ENCODE peak calls at places on chromosomes 7 and 10, in nine cellular contexts. P is transverse colon, N is K562, S is ovary, G is upper lobe of left lung, F is HepG2, O is stomach, Z is A549, I is H1. X is an unnamed sample.

GRCh38 chr10:75195035-75195763 is 15.4 kb upstream of the VDAC2 start:
- DNase-seq in I (no peak), F (no peak), O (no peak), G (no peak), S (no peak), N (no peak), P (no peak), Z (no peak), X (peak)

GRCh38 chr7:17181482-17181881 is 117.0 kb upstream of the AHR start:
- DNase-seq in O (no peak), G (no peak), S (no peak), F (no peak), Z (no peak), I (no peak), N (no peak), P (no peak), X (no peak)

GRCh38 chr10:100743626-100744135 is 1.7 kb upstream of the PAX2 start:
- DNase-seq in O (peak), Z (peak), P (peak), N (peak), F (peak), S (no peak), G (peak), I (no peak), X (no peak)

GRCh38 chr7:7183833-7184463 is 1.6 kb downstream of the C1GALT1 start:
- DNase-seq in P (no peak), I (no peak), Z (no peak), S (no peak), O (no peak), G (no peak), N (no peak), F (no peak), X (no peak)

GRCh38 chr10:23171232-23171876 is 20.8 kb upstream of the PTF1A start:
- DNase-seq in P (no peak), F (no peak), N (peak), G (no peak), S (no peak), I (peak), Z (peak), O (no peak), X (no peak)

GRCh38 chr10:5538446-5538845 is 13.7 kb downstream of the CALML3 start:
- DNase-seq in Z (no peak), F (no peak), P (peak), O (peak), G (no peak), N (no peak), I (no peak), S (no peak), X (peak)

GRCh38 chr10:115706482-115707076 is 566.4 kb downstream of the GFRA1 start:
- DNase-seq in F (peak), N (no peak), P (no peak), O (no peak), S (no peak), G (no peak), I (no peak), Z (no peak), X (no peak)

GRCh38 chr7:16644624-16644986 is 949 bp downstream of the ANKMY2 start:
- DNase-seq in P (peak), G (peak), Z (peak), S (peak), N (peak), F (peak), O (peak), I (no peak), X (peak)

GRCh38 chr7:15332962-15333361 is 228.9 kb downstream of the AGMO start:
- DNase-seq in O (no peak), N (no peak), S (no peak), F (no peak), P (no peak), Z (no peak), G (no peak), I (no peak), X (no peak)

GRCh38 chr7:131106681-131107342 is 220.9 kb upstream of the MKLN1 start:
- DNase-seq in Z (no peak), P (peak), F (no peak), O (peak), S (peak), G (peak), I (peak), N (peak), X (peak)

DNA sequence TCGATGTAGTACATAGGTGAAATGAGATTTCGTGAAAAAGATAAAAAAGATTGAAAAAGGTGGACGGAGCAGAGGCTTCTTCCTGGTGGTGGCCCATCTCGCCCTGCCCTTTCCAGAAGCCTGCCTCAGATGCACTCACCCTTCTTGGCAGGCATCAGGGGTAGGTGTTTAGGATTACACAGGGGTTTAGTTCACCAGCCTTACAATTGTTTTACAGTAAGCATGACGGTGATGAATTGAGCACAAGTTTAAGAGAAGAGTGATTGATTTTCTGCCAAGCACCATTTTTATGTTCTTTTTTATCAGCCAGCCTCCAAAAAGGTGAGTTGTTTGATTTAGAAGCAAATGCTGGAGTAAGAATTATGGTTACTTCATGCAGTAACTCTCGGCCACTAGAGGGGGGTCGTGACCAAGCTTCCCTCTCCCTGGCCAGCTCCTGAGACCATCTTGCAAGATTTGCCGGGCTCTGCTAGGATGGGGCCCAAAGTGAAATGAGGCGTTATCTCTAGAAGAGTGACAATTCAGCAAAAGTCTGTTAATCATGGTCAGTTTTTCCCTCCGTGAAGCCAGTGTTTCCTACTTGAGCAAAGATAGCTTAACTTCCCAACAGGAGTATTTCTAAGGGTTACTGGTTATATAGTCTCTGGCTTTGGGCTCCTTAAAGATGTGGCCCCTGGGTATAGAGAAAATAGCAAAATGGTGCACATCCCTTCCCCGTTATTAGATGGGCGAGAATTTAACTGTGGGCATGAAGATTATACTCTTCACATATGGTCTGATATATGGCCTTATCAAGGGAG is 228.8 kb downstream of the BMPER start:
- DNase-seq in I (peak), S (peak), O (peak), Z (peak), P (peak), F (peak), G (peak), N (peak), X (peak)
- TF ChIP-seq POLR2A in I (no peak), S (no peak), O (no peak), Z (no peak), P (no peak), F (no peak), G (no peak), N (no peak), X (no peak)

DNA sequence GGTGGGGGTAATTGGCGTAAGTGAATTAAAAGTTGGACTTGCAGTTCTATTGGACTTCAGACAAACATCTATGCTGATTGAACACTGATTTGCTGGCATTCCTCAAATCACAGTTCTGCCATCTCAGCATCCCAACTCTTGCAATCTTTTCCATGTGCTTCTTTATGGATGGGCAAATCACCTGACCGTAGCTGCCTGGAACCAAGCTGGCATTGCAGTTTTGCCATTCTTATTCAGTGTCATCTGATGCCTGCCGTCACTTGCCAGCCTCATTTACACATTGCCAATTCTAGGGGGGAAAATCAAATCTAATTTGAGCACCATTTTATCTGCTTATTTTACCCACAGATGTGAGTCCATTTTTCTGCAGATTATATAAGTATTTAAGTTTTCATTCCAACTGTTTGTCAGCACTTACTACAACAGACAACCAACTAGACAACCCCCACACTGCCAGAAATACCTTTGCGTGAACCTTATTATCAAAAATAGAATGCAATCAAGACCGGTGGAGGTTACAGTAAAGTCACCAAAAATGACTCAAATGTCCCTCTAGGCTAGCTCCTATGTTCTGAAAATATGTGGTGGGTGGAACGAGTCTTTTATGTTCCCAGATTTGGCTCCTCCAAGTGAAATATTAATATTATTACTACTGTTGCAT is 172.3 kb upstream of the CTBP2 start:
- DNase-seq in G (no peak), S (no peak), O (no peak), F (no peak), N (no peak), Z (no peak), I (no peak), P (no peak), X (no peak)
- H3K27ac ChIP-seq in G (no peak), S (no peak), O (no peak), F (no peak), N (no peak), Z (no peak), I (no peak), P (no peak), X (no peak)

DNA sequence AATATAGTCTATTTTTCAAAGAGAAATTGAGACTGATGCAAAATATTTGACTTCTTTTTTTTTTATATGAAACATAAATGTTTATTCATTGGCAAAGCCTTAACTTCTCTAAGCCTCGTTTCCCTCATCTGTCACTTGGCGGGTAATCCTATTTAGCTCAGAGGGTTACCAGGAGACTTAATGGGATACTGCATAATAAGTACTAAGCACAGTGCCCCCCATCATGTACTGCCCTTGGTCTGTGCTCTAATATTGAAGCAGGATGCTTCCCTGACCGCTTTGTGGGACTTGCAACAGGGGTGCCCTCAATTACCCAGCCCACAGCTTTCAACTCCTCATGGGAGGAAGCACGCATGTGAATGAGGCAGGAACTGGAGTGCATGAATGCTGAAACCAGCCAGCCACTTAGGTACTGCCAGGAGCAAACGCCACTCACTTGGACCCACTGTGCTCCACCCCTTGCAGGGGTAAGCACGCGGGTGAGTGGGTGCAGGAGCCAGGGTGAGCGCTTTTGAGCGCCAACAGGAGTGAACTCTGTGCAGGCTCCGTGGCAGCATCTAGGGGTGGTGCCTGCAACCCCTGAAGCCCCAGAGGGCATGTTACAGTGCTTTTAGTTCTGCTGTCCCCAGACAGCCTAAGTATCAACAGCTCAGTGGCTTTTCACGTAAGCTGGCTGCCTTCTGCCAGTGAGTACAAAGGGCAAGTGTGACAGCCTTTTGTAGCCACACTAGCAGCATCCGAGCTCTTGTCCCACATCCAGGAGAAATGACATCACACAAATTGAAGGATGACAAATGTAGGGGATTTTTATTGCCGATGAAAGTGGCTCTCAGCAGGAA is 209.8 kb upstream of the C7orf33 start:
- DNase-seq in P (no peak), G (no peak), O (no peak), N (no peak), S (no peak), Z (no peak), I (peak), F (peak), X (no peak)
- TF ChIP-seq EP300 in P (no peak), G (no peak), O (no peak), N (no peak), S (no peak), Z (no peak), I (no peak), F (no peak), X (no peak)

GRCh38 chr7:122143751-122144711 is at the start of gene AASS:
- DNase-seq in S (peak), G (peak), F (peak), O (peak), N (peak), P (peak), I (peak), Z (peak), X (peak)
- TF ChIP-seq POLR2A in S (peak), G (peak), F (peak), O (no peak), N (no peak), P (peak), I (peak), Z (no peak), X (peak)